ENCODE peak calls at places on chromosome 5, in five cellular contexts. M is transverse colon, R is tibial artery, U is lower lobe of right lung, I is thyroid gland. D is an unnamed sample.

GRCh38 chr5:170411100-170411499 is 21.9 kb upstream of the KCNMB1 start:
- DNase-seq in M (no peak), R (no peak), U (no peak), I (no peak), D (no peak)

GRCh38 chr5:176748967-176749935 is 61.1 kb upstream of the UNC5A start:
- DNase-seq in M (no peak), R (no peak), U (no peak), I (no peak), D (no peak)

GRCh38 chr5:140134277-140134935 is 8.7 kb downstream of the IGIP start:
- DNase-seq in M (no peak), R (no peak), U (no peak), I (no peak), D (no peak)

GRCh38 chr5:80871541-80871961 is 88.6 kb upstream of the RASGRF2 start:
- DNase-seq in M (no peak), R (no peak), U (no peak), I (no peak), D (peak; percentile 77)

GRCh38 chr5:72499730-72500129 is 7.5 kb downstream of the ZNF366 start:
- DNase-seq in M (no peak), R (no peak), U (no peak), I (peak; percentile 5), D (no peak)

GRCh38 chr5:180626661-180627385 is 22.6 kb downstream of the FLT4 start:
- DNase-seq in M (no peak), R (no peak), U (no peak), I (no peak), D (no peak)

GRCh38 chr5:175728885-175729828 is 71.3 kb downstream of the HRH2 start:
- DNase-seq in M (no peak), R (peak; percentile 51), U (no peak), I (peak; percentile 6), D (no peak)

GRCh38 chr5:145681686-145682085 is 153.5 kb downstream of the PRELID2 start:
- DNase-seq in M (peak; percentile 53), R (no peak), U (no peak), I (peak; percentile 50), D (peak; percentile 78)

GRCh38 chr5:131375351-131375750 is 111.5 kb downstream of the CDC42SE2 start:
- DNase-seq in M (no peak), R (no peak), U (no peak), I (peak; percentile 59), D (no peak)

GRCh38 chr5:150656191-150657132 is 4.6 kb upstream of the MYOZ3 start:
- DNase-seq in M (peak; percentile 82), R (peak; percentile 85), U (peak; percentile 80), I (peak; percentile 66), D (peak; percentile 38)

GRCh38 chr5:53478411-53479044 is 1.9 kb upstream of the FST start:
- DNase-seq in M (peak; percentile 11), R (peak; percentile 66), U (peak; percentile 51), I (peak; percentile 22), D (peak; percentile 68)

GRCh38 chr5:10201223-10201868 is 48.3 kb downstream of the ATPSCKMT start:
- DNase-seq in M (no peak), R (no peak), U (no peak), I (no peak), D (peak; percentile 16)

GRCh38 chr5:170025853-170026252 is 45.6 kb upstream of the INSYN2B start:
- DNase-seq in M (no peak), R (no peak), U (no peak), I (no peak), D (no peak)

GRCh38 chr5:176192094-176192721 is 46.0 kb upstream of the SIMC1 start:
- DNase-seq in M (no peak), R (no peak), U (no peak), I (no peak), D (no peak)

GRCh38 chr5:55918097-55919035 is 67.2 kb downstream of the IL31RA start:
- DNase-seq in M (no peak), R (peak; percentile 51), U (no peak), I (no peak), D (no peak)

GRCh38 chr5:153084476-153084875 is 406.0 kb upstream of the GRIA1 start:
- DNase-seq in M (no peak), R (no peak), U (no peak), I (no peak), D (no peak)

GRCh38 chr5:161847896-161848510 is at the start of gene GABRA1:
- DNase-seq in M (no peak), R (no peak), U (no peak), I (no peak), D (no peak)

GRCh38 chr5:73198833-73199592 is 26.0 kb downstream of the TMEM174 start:
- DNase-seq in M (no peak), R (no peak), U (no peak), I (no peak), D (no peak)

GRCh38 chr5:60487466-60487865 is 212.5 kb downstream of the DEPDC1B start:
- DNase-seq in M (no peak), R (no peak), U (no peak), I (peak; percentile 32), D (peak; percentile 13)

GRCh38 chr5:154714271-154714986 is 40.7 kb upstream of the LARP1 start:
- DNase-seq in M (peak; percentile 49), R (no peak), U (peak; percentile 53), I (peak; percentile 49), D (no peak)

DNA sequence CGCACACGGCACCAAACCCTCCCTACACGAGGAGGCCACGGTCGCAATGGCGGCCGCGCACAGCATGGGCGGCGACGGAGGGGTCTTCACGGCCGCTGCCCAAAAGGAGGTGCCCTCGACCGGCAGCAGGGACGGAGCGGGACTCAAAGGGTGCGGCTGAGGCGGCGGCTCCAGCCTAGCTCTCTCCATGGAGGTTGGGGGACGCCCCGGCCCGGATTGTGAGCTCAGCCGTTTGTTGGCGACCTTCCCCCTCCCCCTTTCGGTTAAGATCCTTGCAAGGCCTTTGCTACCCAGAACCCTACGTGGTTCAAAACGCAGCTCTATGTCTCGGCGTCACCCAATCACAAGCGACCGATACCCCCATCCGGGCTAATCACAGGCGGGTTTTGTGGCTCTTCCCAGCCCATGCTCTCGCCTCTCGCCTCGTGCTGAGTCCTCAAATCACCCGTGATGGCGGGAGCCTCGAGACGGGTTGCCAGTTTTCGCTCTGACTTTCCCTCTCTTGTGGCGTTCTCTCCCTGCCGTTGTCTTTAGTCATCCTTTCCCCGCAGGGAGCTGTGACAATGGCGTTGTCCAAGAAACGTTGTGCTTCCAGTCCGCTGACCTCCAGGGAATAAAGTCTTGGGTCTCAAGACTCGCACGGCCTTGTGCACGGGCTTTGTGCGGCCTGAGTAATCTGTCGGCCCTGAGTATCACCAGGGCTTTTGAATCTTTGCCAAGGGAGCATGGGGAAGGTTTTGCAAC is 19.5 kb downstream of the C5orf52 start:
- DNase-seq in M (no peak), R (no peak), U (no peak), I (no peak), D (no peak)
- H3K4me3 ChIP-seq in M (no peak overlapping the region), R (no peak overlapping the region), U (no peak overlapping the region), I (no peak overlapping the region), D (no peak overlapping the region)

DNA sequence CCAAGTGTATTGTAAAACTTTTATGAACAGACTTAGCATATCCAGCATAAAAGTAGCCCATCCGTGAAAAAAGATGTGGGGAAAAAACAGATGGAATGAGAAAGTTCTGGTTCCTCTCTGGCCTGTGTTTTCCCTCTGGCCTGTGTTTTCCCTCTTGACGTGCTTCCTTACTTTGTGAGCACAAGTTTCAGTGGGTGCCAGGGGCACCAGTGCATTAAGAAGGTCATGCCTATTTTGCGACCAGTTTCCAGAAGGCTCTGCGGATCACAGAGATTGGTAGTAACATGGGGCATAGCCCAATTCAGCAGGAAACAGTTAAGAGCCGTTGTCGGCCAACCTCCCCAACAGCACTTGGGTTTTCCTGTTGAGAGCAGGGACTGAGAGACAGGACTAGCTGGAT is 43.7 kb downstream of the IQGAP2 start:
- DNase-seq in M (no peak), R (no peak), U (no peak), I (peak; percentile 71), D (no peak)
- TF ChIP-seq CTCF in M (no peak), R (no peak), U (no peak), I (no peak), D (no peak)

GRCh38 chr5:107869459-107870115 is 198.8 kb upstream of the EFNA5 start:
- DNase-seq in M (no peak), R (no peak), U (no peak), I (no peak), D (peak; percentile 76)
- H3K4me3 ChIP-seq in M (no peak overlapping the region), R (no peak overlapping the region), U (no peak overlapping the region), I (no peak overlapping the region), D (no peak overlapping the region)

GRCh38 chr5:15463231-15463630 is 36.7 kb upstream of the FBXL7 start:
- DNase-seq in M (no peak), R (no peak), U (no peak), I (no peak), D (peak; percentile 36)
- TF ChIP-seq CTCF in M (peak; percentile 6), R (peak; percentile 26), U (peak; percentile 38), I (no peak), D (peak; percentile 50)

GRCh38 chr5:119275873-119276214 is 80.0 kb upstream of the TNFAIP8 start:
- DNase-seq in M (peak; percentile 49), R (no peak), U (no peak), I (no peak), D (no peak)
- H3K4me3 ChIP-seq in M (no peak overlapping the region), R (no peak overlapping the region), U (no peak overlapping the region), I (no peak overlapping the region), D (no peak overlapping the region)

GRCh38 chr5:110785356-110785755 is 46.5 kb downstream of the SLC25A46 start:
- DNase-seq in M (no peak), R (no peak), U (no peak), I (no peak), D (peak; percentile 97)

GRCh38 chr5:110784901-110785300 is 46.1 kb downstream of the SLC25A46 start:
- DNase-seq in M (no peak), R (no peak), U (no peak), I (no peak), D (peak; percentile 61)

GRCh38 chr5:110790673-110791072 is 51.9 kb downstream of the SLC25A46 start:
- DNase-seq in M (no peak), R (no peak), U (no peak), I (no peak), D (peak; percentile 72)
- TF ChIP-seq CTCF in M (no peak), R (peak; percentile 12), U (peak; percentile 23), I (no peak), D (peak; percentile 51)

D was measured in fibroblast of mammary gland.